ENCODE peak calls at places on chromosomes 2 and 18, in four cellular contexts. K, J, B and O are unnamed samples. For H3K4me1, the result is how much of the 10 kb centered on the place peaks cover.

GRCh38 chr2:189363559-189363958 is 77.7 kb upstream of the WDR75 start:
- DNase-seq in K (peak), J (no peak), B (peak), O (no peak)

GRCh38 chr2:70391988-70392387 is 90.1 kb upstream of the FAM136A start:
- DNase-seq in K (no peak), J (no peak), B (no peak), O (no peak)

GRCh38 chr2:61340242-61340641 is 130.6 kb downstream of the USP34 start:
- DNase-seq in K (no peak), J (no peak), B (no peak), O (no peak)

GRCh38 chr2:111072220-111072871 is 48.4 kb upstream of the BCL2L11 start:
- DNase-seq in K (no peak), J (no peak), B (no peak), O (no peak)

GRCh38 chr2:105749583-105750399 is 5.1 kb downstream of the NCK2 start:
- DNase-seq in K (no peak), J (no peak), B (no peak), O (no peak)

GRCh38 chr2:148876190-148876588 is 1.2 kb downstream of the KIF5C start:
- DNase-seq in K (no peak), J (no peak), B (no peak), O (no peak)

GRCh38 chr2:164937864-164938401 is 17.4 kb downstream of the SLC38A11 start:
- DNase-seq in K (no peak), J (no peak), B (no peak), O (peak)

GRCh38 chr18:75429975-75430374 is 2.5 kb upstream of the SMIM21 start:
- DNase-seq in K (no peak), J (no peak), B (no peak), O (no peak)

GRCh38 chr18:3103576-3103975 is 90.6 kb upstream of the LPIN2 start:
- DNase-seq in K (no peak), J (no peak), B (no peak), O (no peak)

GRCh38 chr2:219591091-219591490 is 6.6 kb upstream of the STK11IP start:
- DNase-seq in K (no peak), J (no peak), B (no peak), O (no peak)

GRCh38 chr2:209426432-209426831 is 2.6 kb downstream of the MAP2 start:
- DNase-seq in K (no peak), J (no peak), B (no peak), O (no peak)

GRCh38 chr2:216500572-216500971 is 1.9 kb downstream of the RPL37A start:
- DNase-seq in K (no peak), J (no peak), B (no peak), O (no peak)

GRCh38 chr18:54700580-54700979 is 109.5 kb downstream of the DYNAP start:
- DNase-seq in K (no peak), J (no peak), B (no peak), O (no peak)

GRCh38 chr2:84906900-84907714 is 1.7 kb downstream of the TMSB10 start:
- DNase-seq in K (peak), J (peak), B (peak), O (peak)

GRCh38 chr2:238581126-238581525 is 154.4 kb downstream of the ASB1 start:
- DNase-seq in K (no peak), J (no peak), B (no peak), O (no peak)

GRCh38 chr2:114684404-114684803 is 242.0 kb downstream of the DPP10 start:
- DNase-seq in K (no peak), J (no peak), B (no peak), O (no peak)

GRCh38 chr2:65566617-65567016 is 134.2 kb upstream of the SPRED2 start:
- DNase-seq in K (no peak), J (no peak), B (no peak), O (no peak)

GRCh38 chr2:136238214-136238551 is 120.2 kb upstream of the CXCR4 start:
- DNase-seq in K (no peak), J (no peak), B (no peak), O (no peak)

GRCh38 chr18:28834889-28835288 is 658.0 kb upstream of the CDH2 start:
- DNase-seq in K (no peak), J (no peak), B (peak), O (no peak)

GRCh38 chr18:78421392-78421791 is 558.2 kb upstream of the SALL3 start:
- DNase-seq in K (no peak), J (no peak), B (no peak), O (no peak)

GRCh38 chr2:97936199-97936598 is 59.5 kb downstream of the TMEM131 start:
- DNase-seq in K (peak), J (no peak), B (no peak), O (peak)
- H3K4me1 ChIP-seq in K (under half), J (half or more), B (under half), O (under half)

GRCh38 chr2:12120281-12121150 is 374.1 kb downstream of the LPIN1 start:
- DNase-seq in K (no peak), J (no peak), B (no peak), O (no peak)

GRCh38 chr2:12131975-12132374 is 385.5 kb downstream of the LPIN1 start:
- DNase-seq in K (no peak), J (no peak), B (no peak), O (no peak)

GRCh38 chr2:12127639-12128038 is 381.2 kb downstream of the LPIN1 start:
- DNase-seq in K (no peak), J (no peak), B (no peak), O (no peak)

DNA sequence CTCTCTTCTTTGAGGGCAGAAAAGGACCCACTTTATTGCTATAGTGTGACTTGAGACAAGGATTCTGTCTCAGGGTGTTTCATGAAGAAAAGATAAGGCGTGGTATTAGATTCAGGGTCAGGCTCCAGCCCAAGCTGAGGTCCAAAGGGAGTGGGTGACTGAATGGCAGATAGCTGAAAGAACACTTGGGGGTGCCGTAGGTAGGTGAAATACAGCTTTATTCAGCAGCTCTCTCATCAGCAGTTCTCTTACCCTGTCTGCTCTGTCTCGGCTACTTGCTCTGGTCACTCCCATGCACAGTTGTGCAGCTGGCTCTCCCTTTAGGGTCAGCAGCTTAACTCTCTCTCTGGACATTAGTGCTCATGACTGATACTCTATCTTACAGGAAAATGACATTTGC is 379.9 kb downstream of the LPIN1 start:
- DNase-seq in K (no peak), J (no peak), B (no peak), O (no peak)
- TF ChIP-seq CTCF in K (no peak), J (no peak), B (no peak), O (no peak)

GRCh38 chr2:157837851-157838441 is 38.2 kb downstream of the ACVR1 start:
- DNase-seq in K (no peak), J (peak), B (no peak), O (no peak)
- H3K4me1 ChIP-seq in K (under half), J (half or more), B (under half), O (under half)

DNA sequence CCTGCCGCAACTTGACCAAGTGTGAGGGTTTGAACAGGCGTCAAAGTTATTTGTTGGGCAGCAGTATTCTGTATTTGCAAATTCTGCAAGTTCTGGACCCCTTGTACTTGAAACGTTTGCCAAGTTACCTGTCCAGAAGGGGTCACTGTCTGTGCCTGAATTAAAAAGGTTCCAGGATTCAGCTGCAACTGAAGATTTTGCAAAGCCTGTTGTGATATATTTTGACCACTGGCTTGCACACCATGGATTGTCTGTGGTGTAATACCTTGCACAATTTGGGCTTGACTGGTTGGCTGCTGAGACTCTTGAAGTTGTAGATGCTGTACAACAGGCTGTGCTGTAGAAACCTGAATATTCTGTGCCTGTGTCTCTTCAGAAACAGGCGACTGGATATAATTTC is 10.2 kb downstream of the SP3 start:
- DNase-seq in K (no peak), J (no peak), B (no peak), O (peak)
- TF ChIP-seq CTCF in K (peak), J (no peak), B (no peak), O (no peak)

DNA sequence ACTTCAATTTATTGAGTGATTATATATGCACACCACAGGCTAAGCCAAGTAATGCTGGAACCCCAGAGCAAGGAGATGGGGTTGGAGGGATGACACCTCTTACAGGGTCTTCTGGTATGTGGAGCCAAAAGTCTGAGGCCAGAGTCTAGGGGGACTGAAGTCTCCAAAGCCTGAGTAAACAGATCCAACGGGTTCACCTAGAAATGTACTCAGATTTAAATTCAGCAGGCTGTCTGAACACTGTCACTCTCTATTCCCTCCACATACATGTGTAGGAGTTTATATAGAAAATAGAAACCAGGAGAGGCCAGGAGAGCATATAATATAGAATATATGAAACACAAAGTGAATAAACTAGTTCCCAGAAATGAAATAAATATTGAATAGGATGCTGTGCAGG is 76.1 kb downstream of the PPP1R1C start:
- DNase-seq in K (no peak), J (no peak), B (no peak), O (no peak)
- H3K4me1 ChIP-seq in K (under half), J (under half), B (under half), O (under half)